ENCODE peak calls at places on chromosome 2, in nine cellular contexts. S is T-helper 2 cell; J is stimulated activated effector memory CD8-positive, alpha-beta T cell treated with anti-CD3 and anti-CD28 coated beads, Interleukin-12 subunit alpha, Interleukin-12 subunit beta, amount 100 ng/mL, for 72 hours; K is right lobe of liver; L is nephron progenitor cell; Q is AG09319; E is stimulated activated CD4-positive, alpha-beta T cell treated with anti-CD3 and anti-CD28 coated beads, TNF-alpha, amount 100 ng/mL, for 48 hours; D is activated CD4-positive, alpha-beta T cell treated with anti-CD3 and anti-CD28 coated beads, Interleukin-2, amount 50 U/mL, for 4 hours; P is heart left ventricle. U is an unnamed sample.

GRCh38 chr2:159086332-159086731 is 117.9 kb downstream of the TANC1 start:
- DNase-seq in J (no peak), Q (no peak), S (no peak), E (no peak), D (no peak), L (no peak), K (no peak), P (peak; percentile 45), U (no peak)

GRCh38 chr2:196546151-196546919 is 93.2 kb upstream of the CCDC150 start:
- DNase-seq in S (no peak), Q (no peak), L (no peak), J (no peak), E (no peak), K (no peak), D (no peak), P (no peak), U (no peak)

GRCh38 chr2:134518101-134518500 is 200.7 kb downstream of the TMEM163 start:
- DNase-seq in P (no peak), S (no peak), D (no peak), E (no peak), Q (no peak), L (no peak), J (no peak), K (no peak), U (no peak)

GRCh38 chr2:204024503-204024902 is 87.9 kb downstream of the ICOS start:
- DNase-seq in D (no peak), J (no peak), S (no peak), L (peak; percentile 27), K (no peak), P (no peak), E (no peak), Q (no peak), U (peak; percentile 41)

GRCh38 chr2:208065476-208065875 is 40.1 kb upstream of the PLEKHM3 start:
- DNase-seq in S (no peak), Q (no peak), J (no peak), P (no peak), L (no peak), K (no peak), D (no peak), E (no peak), U (no peak)

GRCh38 chr2:16664809-16665745 is 557 bp downstream of the CYRIA start:
- DNase-seq in D (no peak), S (no peak), P (peak; percentile 33), K (no peak), Q (no peak), E (no peak), J (no peak), L (no peak), U (no peak)

GRCh38 chr2:212537311-212538155 is 1.1 kb downstream of the ERBB4 start:
- DNase-seq in K (peak; percentile 64), Q (no peak), D (no peak), J (peak; percentile 47), P (peak; percentile 42), E (no peak), L (peak; percentile 44), S (no peak), U (no peak)

GRCh38 chr2:181742908-181743722 is 62.8 kb upstream of the NEUROD1 start:
- DNase-seq in J (no peak), E (peak; percentile 20), Q (peak; percentile 23), D (peak; percentile 3), P (no peak), L (peak; percentile 16), S (no peak), K (no peak), U (peak; percentile 33)

GRCh38 chr2:3611136-3611535 is 16.2 kb downstream of the COLEC11 start:
- DNase-seq in S (no peak), D (no peak), J (no peak), E (no peak), Q (no peak), L (no peak), P (no peak), K (no peak), U (no peak)

GRCh38 chr2:16405551-16405950 is 260.1 kb downstream of the CYRIA start:
- DNase-seq in S (no peak), J (no peak), D (no peak), E (no peak), L (no peak), P (no peak), Q (no peak), K (no peak), U (no peak)

GRCh38 chr2:58762176-58762781 is 521.2 kb upstream of the FANCL start:
- DNase-seq in S (no peak), Q (peak; percentile 28), D (no peak), P (no peak), E (peak; percentile 2), L (peak; percentile 71), K (no peak), J (peak; percentile 47), U (no peak)

GRCh38 chr2:121075006-121075545 is 209.9 kb downstream of the TFCP2L1 start:
- DNase-seq in L (peak; percentile 60), Q (peak; percentile 65), D (no peak), K (no peak), S (no peak), J (no peak), E (peak; percentile 22), P (no peak), U (peak; percentile 40)

GRCh38 chr2:148221166-148221565 is 200.3 kb downstream of the MBD5 start:
- DNase-seq in K (no peak), P (no peak), S (no peak), D (no peak), L (no peak), Q (no peak), J (no peak), E (no peak), U (no peak)

GRCh38 chr2:200905618-200906296 is 16.6 kb downstream of the NIF3L1 start:
- DNase-seq in S (peak; percentile 27), Q (peak; percentile 28), L (peak; percentile 53), J (peak; percentile 66), P (peak; percentile 70), E (peak; percentile 37), K (peak; percentile 81), D (peak; percentile 34), U (peak; percentile 27)

GRCh38 chr2:222568866-222569265 is 87.0 kb downstream of the FARSB start:
- DNase-seq in S (no peak), E (no peak), L (no peak), P (peak; percentile 54), K (no peak), Q (peak; percentile 39), D (no peak), J (no peak), U (no peak)

GRCh38 chr2:26672112-26672817 is 20.3 kb upstream of the KCNK3 start:
- DNase-seq in K (peak; percentile 22), J (no peak), D (no peak), E (no peak), S (no peak), L (peak; percentile 29), Q (no peak), P (no peak), U (no peak)

GRCh38 chr2:182920089-182920488 is 53.7 kb upstream of the FRZB start:
- DNase-seq in K (no peak), S (no peak), J (no peak), D (no peak), P (no peak), Q (no peak), E (no peak), L (no peak), U (no peak)

GRCh38 chr2:99084256-99084655 is 57.3 kb upstream of the C2orf15 start:
- DNase-seq in Q (no peak), P (no peak), D (no peak), J (no peak), K (no peak), L (no peak), E (no peak), S (no peak), U (no peak)

GRCh38 chr2:170462433-170463205 is 252.5 kb upstream of the SP5 start:
- DNase-seq in K (peak; percentile 69), D (no peak), P (no peak), S (no peak), Q (no peak), L (no peak), J (no peak), E (no peak), U (no peak)

GRCh38 chr2:233356546-233357308 is 2.4 kb downstream of the DGKD start:
- DNase-seq in D (no peak), J (no peak), K (no peak), P (no peak), Q (no peak), E (no peak), S (no peak), L (no peak), U (no peak)

GRCh38 chr2:183522441-183522840 is 398.2 kb downstream of the NUP35 start:
- DNase-seq in E (no peak), L (no peak), D (no peak), Q (no peak), S (no peak), P (no peak), J (no peak), K (no peak), U (no peak)

GRCh38 chr2:69159988-69160387 is 147.0 kb downstream of the ANTXR1 start:
- DNase-seq in L (no peak), J (no peak), E (no peak), K (no peak), P (no peak), S (no peak), Q (no peak), D (no peak), U (no peak)

GRCh38 chr2:18706001-18706400 is 116.6 kb upstream of the NT5C1B start:
- DNase-seq in Q (no peak), K (no peak), E (no peak), P (no peak), S (no peak), L (no peak), J (no peak), D (no peak), U (no peak)

GRCh38 chr2:136765256-136765735 is at the start of gene THSD7B:
- DNase-seq in K (peak; percentile 49), S (no peak), L (no peak), Q (no peak), J (no peak), E (no peak), D (no peak), P (no peak), U (no peak)

GRCh38 chr2:60317831-60318230 is 235.6 kb downstream of the BCL11A start:
- DNase-seq in Q (no peak), P (no peak), E (no peak), L (no peak), D (no peak), J (no peak), K (no peak), S (no peak), U (no peak)

GRCh38 chr2:206477296-206477695 is 34.0 kb downstream of the ADAM23 start:
- DNase-seq in D (no peak), S (no peak), L (no peak), E (no peak), P (no peak), J (no peak), K (no peak), Q (no peak), U (no peak)

GRCh38 chr2:136116111-136116812 is 1.7 kb downstream of the CXCR4 start:
- DNase-seq in D (peak; percentile 73), S (peak; percentile 36), L (peak; percentile 57), K (peak; percentile 61), Q (no peak), J (peak; percentile 78), P (peak; percentile 52), E (peak; percentile 57), U (no peak)

GRCh38 chr2:42980764-42981416 is 188.5 kb upstream of the HAAO start:
- DNase-seq in K (peak; percentile 10), J (no peak), P (no peak), Q (no peak), E (no peak), S (no peak), D (no peak), L (no peak), U (no peak)

GRCh38 chr2:8821276-8822217 is 15.9 kb downstream of the KIDINS220 start:
- DNase-seq in S (no peak), E (no peak), L (no peak), Q (peak; percentile 53), D (no peak), P (peak; percentile 63), J (no peak), K (peak; percentile 73), U (no peak)

GRCh38 chr2:32825291-32825712 is 121.5 kb upstream of the LTBP1 start:
- DNase-seq in K (no peak), J (no peak), Q (no peak), E (no peak), D (no peak), P (peak; percentile 62), S (no peak), L (no peak), U (peak; percentile 63)

GRCh38 chr2:210586381-210586780 is 30.0 kb downstream of the CPS1 start:
- DNase-seq in J (no peak), L (no peak), E (no peak), S (no peak), D (no peak), Q (no peak), K (no peak), P (no peak), U (no peak)

U was measured in pulmonary artery endothelial cell.